ENCODE peak calls at places on chromosomes 12 and 14, in seven cellular contexts. R is Peyer's patch; J is body of pancreas; Z is AG09309; W is fibroblast of pulmonary artery; C is aorta; S is naive thymus-derived CD4-positive, alpha-beta T cell. B is an unnamed sample.

GRCh38 chr14:22822017-22822618 is 6.9 kb upstream of the SLC7A7 start:
- DNase-seq in R (peak; percentile 81), J (no peak), Z (no peak), W (no peak), C (no peak), S (no peak), B (no peak)

GRCh38 chr12:100900808-100901207 is 106.2 kb downstream of the ANO4 start:
- DNase-seq in R (no peak), J (no peak), Z (no peak), W (no peak), C (no peak), S (no peak), B (no peak)

GRCh38 chr12:43978546-43978945 is 142.7 kb downstream of the TMEM117 start:
- DNase-seq in R (no peak), J (no peak), Z (no peak), W (no peak), C (no peak), S (no peak), B (no peak)

GRCh38 chr12:86712425-86712843 is 456.2 kb upstream of the MGAT4C start:
- DNase-seq in R (no peak), J (no peak), Z (peak; percentile 92), W (peak; percentile 99), C (no peak), S (no peak), B (no peak)

GRCh38 chr12:47686645-47687240 is 19.1 kb downstream of the RPAP3 start:
- DNase-seq in R (no peak), J (no peak), Z (peak; percentile 27), W (peak; percentile 74), C (no peak), S (peak; percentile 52), B (no peak)

GRCh38 chr12:77064891-77065360 is 443 bp downstream of the E2F7 start:
- DNase-seq in R (no peak), J (no peak), Z (no peak), W (no peak), C (no peak), S (no peak), B (no peak)

GRCh38 chr12:111446631-111447570 is 41.2 kb downstream of the SH2B3 start:
- DNase-seq in R (no peak), J (peak; percentile 13), Z (no peak), W (no peak), C (no peak), S (no peak), B (peak; percentile 24)

GRCh38 chr14:20446889-20447288 is 7.7 kb downstream of the OSGEP start:
- DNase-seq in R (no peak), J (no peak), Z (no peak), W (no peak), C (no peak), S (no peak), B (no peak)

GRCh38 chr12:4615667-4616066 is 33.2 kb downstream of the AKAP3 start:
- DNase-seq in R (no peak), J (no peak), Z (no peak), W (no peak), C (no peak), S (no peak), B (no peak)

GRCh38 chr12:69396963-69397362 is 37.4 kb downstream of the YEATS4 start:
- DNase-seq in R (no peak), J (no peak), Z (no peak), W (no peak), C (no peak), S (no peak), B (no peak)

GRCh38 chr14:60905930-60906329 is 74.9 kb downstream of the TRMT5 start:
- DNase-seq in R (no peak), J (no peak), Z (no peak), W (no peak), C (no peak), S (no peak), B (no peak)

GRCh38 chr12:47905313-47905730 is 528 bp upstream of the VDR start:
- DNase-seq in R (peak; percentile 91), J (peak; percentile 88), Z (no peak), W (no peak), C (peak; percentile 64), S (no peak), B (peak; percentile 75)

GRCh38 chr14:69303086-69303485 is 43.1 kb downstream of the GALNT16 start:
- DNase-seq in R (no peak), J (no peak), Z (no peak), W (no peak), C (no peak), S (no peak), B (no peak)

GRCh38 chr14:56580317-56580711 is 716 bp downstream of the TMEM260 start:
- DNase-seq in R (no peak), J (no peak), Z (no peak), W (no peak), C (no peak), S (no peak), B (no peak)

GRCh38 chr12:47281667-47282171 is 202.0 kb upstream of the AMIGO2 start:
- DNase-seq in R (no peak), J (no peak), Z (no peak), W (peak; percentile 72), C (no peak), S (no peak), B (no peak)

GRCh38 chr12:118188690-118189371 is 52.9 kb downstream of the PEBP1 start:
- DNase-seq in R (no peak), J (no peak), Z (no peak), W (peak; percentile 73), C (peak; percentile 55), S (no peak), B (no peak)

GRCh38 chr12:116862167-116862566 is 19.1 kb downstream of the HRK start:
- DNase-seq in R (no peak), J (no peak), Z (no peak), W (no peak), C (no peak), S (no peak), B (no peak)

GRCh38 chr14:83909507-83909906 is 1620.4 kb upstream of the FLRT2 start:
- DNase-seq in R (no peak), J (no peak), Z (no peak), W (peak; percentile 2), C (no peak), S (no peak), B (no peak)

GRCh38 chr12:91001306-91001705 is 3.5 kb downstream of the EPYC start:
- DNase-seq in R (no peak), J (no peak), Z (no peak), W (no peak), C (no peak), S (no peak), B (no peak)

DNA sequence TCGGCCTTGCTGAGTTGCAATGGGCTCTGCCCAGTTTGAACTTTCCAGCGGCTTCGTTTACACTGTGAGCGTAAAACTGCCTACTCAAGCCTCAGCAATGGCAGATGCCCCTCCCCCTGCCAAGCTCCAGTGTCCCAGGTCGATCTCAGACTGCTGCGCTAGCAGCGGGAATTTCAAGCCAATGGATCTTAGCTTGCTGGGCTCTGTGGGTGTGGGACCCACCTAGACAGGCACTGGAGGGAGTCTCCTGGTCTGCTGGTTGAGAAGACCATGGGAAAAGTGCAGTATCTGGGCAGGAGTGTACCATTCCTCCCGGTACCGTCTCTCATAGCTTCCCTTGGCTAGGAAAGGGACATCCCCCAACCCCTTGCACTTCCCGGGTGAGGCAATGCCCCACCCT is 88.2 kb downstream of the KLHL28 start:
- DNase-seq in R (no peak), J (no peak), Z (no peak), W (no peak), C (no peak), S (no peak), B (no peak)
- H3K4me3 ChIP-seq in R (no peak overlapping the region), J (no peak overlapping the region), Z (no peak overlapping the region), W (no peak overlapping the region), C (no peak overlapping the region), S (no peak overlapping the region), B (no peak overlapping the region)

DNA sequence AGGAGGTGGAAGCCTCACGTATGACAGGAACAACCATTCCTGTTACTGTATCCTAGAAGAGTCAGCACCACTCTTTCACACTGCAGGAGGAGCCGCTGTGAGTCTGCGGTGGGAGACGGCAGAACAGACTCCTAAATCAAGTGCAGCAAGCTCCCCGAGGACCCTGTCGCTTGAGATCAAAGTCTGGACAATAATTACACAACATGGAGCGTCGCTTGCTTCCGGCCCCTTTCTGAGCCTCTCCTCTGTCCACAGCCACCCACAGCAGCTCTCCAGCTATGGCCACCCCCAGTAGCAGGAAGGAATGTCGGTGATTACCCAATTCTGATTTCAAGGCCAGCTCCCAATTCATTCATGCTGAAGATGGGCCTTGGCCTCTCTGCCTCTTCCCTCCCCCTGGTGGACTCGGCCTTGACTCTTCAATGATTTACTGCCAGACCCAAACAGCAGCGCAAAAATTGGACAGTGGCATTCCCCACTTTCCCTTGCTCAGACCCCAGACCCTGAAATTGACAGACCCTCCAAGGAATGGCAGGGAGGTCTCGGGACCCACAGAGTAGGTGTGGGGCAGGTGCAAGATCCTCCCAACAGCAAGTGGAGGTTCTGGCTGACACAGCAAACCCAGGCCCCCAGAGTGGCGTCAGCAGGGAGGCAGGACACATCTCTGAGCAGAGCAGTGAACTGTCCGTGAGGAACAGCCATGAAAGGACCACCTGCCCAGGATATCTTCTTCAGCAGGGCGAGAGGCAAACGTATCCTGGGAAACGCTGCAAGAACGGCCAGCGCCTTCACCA is 272.7 kb upstream of the DIO3 start:
- DNase-seq in R (no peak), J (peak; percentile 21), Z (no peak), W (peak; percentile 0), C (no peak), S (no peak), B (no peak)
- H3K4me3 ChIP-seq in R (no peak overlapping the region), J (no peak overlapping the region), Z (no peak overlapping the region), W (no peak overlapping the region), C (no peak overlapping the region), S (no peak overlapping the region), B (no peak overlapping the region)

DNA sequence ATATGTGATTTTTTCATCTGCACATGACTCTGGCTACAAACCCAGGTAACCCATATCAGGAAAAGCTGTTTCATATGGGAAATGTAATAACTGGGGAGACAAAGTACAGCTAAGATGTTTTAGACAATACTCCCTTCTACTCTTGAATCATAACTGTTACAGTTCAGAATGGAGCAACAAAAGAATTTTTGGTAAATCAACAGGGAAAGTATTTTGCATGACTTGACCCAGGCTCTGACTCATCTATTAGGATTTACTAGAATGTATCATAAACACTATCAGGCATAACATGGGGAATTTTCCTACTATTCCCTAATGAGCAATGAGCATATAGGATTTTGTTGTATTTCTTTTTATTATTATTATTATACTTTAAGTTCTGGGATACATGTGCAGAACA is 553.0 kb downstream of the SLC16A7 start:
- DNase-seq in R (no peak), J (no peak), Z (peak; percentile 66), W (peak; percentile 86), C (no peak), S (no peak), B (no peak)
- H3K4me3 ChIP-seq in R (no peak overlapping the region), J (no peak overlapping the region), Z (no peak overlapping the region), W (no peak overlapping the region), C (no peak overlapping the region), S (no peak overlapping the region), B (no peak overlapping the region)

DNA sequence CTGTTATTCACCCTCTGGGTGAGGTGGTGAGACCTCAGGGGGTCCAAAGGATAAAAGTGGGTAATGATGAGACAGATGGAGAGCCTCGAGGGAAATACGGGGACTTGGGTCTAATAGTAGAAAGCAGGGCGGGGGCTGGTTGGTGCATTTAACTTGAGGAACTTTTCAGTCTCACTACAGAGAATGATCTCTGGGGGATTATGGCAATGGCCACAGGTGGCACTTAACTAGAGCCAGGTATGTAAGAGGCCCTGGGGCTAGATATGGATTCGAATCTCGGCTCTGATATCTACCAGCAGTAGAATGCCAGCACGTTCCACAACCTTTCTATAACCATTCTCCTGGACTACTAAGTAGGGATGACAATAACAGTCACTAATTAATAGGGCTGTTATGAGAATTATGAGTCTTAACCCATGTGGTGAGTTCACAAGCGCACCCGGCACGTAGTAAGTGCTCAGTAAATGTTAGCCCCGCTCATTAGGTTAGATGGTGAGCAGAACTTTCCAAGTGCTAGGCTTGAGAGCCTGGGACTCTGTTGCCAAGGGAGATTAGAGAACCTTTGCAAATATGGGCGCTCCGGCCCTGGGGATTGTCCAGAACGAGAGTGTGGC is 893 bp upstream of the PLXNC1 start:
- DNase-seq in R (no peak), J (no peak), Z (no peak), W (no peak), C (no peak), S (no peak), B (no peak)
- H3K4me3 ChIP-seq in R (peak overlapping the region; percentile 57), J (no peak overlapping the region), Z (no peak overlapping the region), W (peak overlapping the region; percentile 51), C (no peak overlapping the region), S (peak overlapping the region; percentile 52), B (no peak overlapping the region)

B was measured in lung.